ENCODE peak calls at places on chromosomes 11 and 22, in four cellular contexts. One of them, this sample, is unnamed. For H3K36me3, the result is how much of the 10 kb centered on the place peaks cover.

GRCh38 chr11:74838188-74838587 is 89.5 kb downstream of the RNF169 start:
- DNase-seq in MM.1S: no peak
- DNase-seq in spleen: no peak
- DNase-seq in kidney epithelial cell: no peak
- DNase-seq in this sample: no peak

GRCh38 chr22:48313156-48313555 is 1514.5 kb downstream of the BRD1 start:
- DNase-seq in MM.1S: no peak
- DNase-seq in spleen: no peak
- DNase-seq in kidney epithelial cell: no peak
- DNase-seq in this sample: no peak

GRCh38 chr22:25694167-25694907 is 47.7 kb upstream of the MYO18B start:
- DNase-seq in MM.1S: no peak
- DNase-seq in spleen: no peak
- DNase-seq in kidney epithelial cell: no peak
- DNase-seq in this sample: no peak

GRCh38 chr11:74577624-74578396 is 14.6 kb upstream of the POLD3 start:
- DNase-seq in MM.1S: no peak
- DNase-seq in spleen: no peak
- DNase-seq in kidney epithelial cell: no peak
- DNase-seq in this sample: no peak

GRCh38 chr11:17673951-17674350 is 45.4 kb upstream of the MYOD1 start:
- DNase-seq in MM.1S: no peak
- DNase-seq in spleen: no peak
- DNase-seq in kidney epithelial cell: no peak
- DNase-seq in this sample: no peak

GRCh38 chr22:46517255-46517761 is 20.1 kb downstream of the CELSR1 start:
- DNase-seq in MM.1S: no peak
- DNase-seq in spleen: no peak
- DNase-seq in kidney epithelial cell: no peak
- DNase-seq in this sample: no peak

GRCh38 chr11:396511-396947 is 2.5 kb downstream of the PKP3 start:
- DNase-seq in MM.1S: no peak
- DNase-seq in spleen: peak
- DNase-seq in kidney epithelial cell: no peak
- DNase-seq in this sample: no peak

GRCh38 chr11:75583710-75584658 is 21.9 kb downstream of the SERPINH1 start:
- DNase-seq in MM.1S: no peak
- DNase-seq in spleen: peak
- DNase-seq in kidney epithelial cell: no peak
- DNase-seq in this sample: peak

GRCh38 chr22:27808730-27809129 is 7.2 kb upstream of the MN1 start:
- DNase-seq in MM.1S: no peak
- DNase-seq in spleen: no peak
- DNase-seq in kidney epithelial cell: no peak
- DNase-seq in this sample: no peak

GRCh38 chr11:113281052-113281725 is 33.2 kb upstream of the TTC12 start:
- DNase-seq in MM.1S: no peak
- DNase-seq in spleen: no peak
- DNase-seq in kidney epithelial cell: no peak
- DNase-seq in this sample: no peak

GRCh38 chr11:79439893-79440450 is 858 bp downstream of the TENM4 start:
- DNase-seq in MM.1S: no peak
- DNase-seq in spleen: peak
- DNase-seq in kidney epithelial cell: no peak
- DNase-seq in this sample: no peak

GRCh38 chr11:59197990-59198389 is 14.7 kb downstream of the MPEG1 start:
- DNase-seq in MM.1S: no peak
- DNase-seq in spleen: no peak
- DNase-seq in kidney epithelial cell: no peak
- DNase-seq in this sample: no peak

GRCh38 chr11:65107751-65108468 is 3.8 kb upstream of the TM7SF2 start:
- DNase-seq in MM.1S: no peak
- DNase-seq in spleen: peak
- DNase-seq in kidney epithelial cell: no peak
- DNase-seq in this sample: no peak

GRCh38 chr11:78265326-78265725 is 76.6 kb downstream of the USP35 start:
- DNase-seq in MM.1S: no peak
- DNase-seq in spleen: no peak
- DNase-seq in kidney epithelial cell: no peak
- DNase-seq in this sample: no peak

GRCh38 chr11:131776211-131776610 is 405.8 kb downstream of the NTM start:
- DNase-seq in MM.1S: no peak
- DNase-seq in spleen: no peak
- DNase-seq in kidney epithelial cell: no peak
- DNase-seq in this sample: no peak

GRCh38 chr11:86060544-86060943 is 8.3 kb downstream of the PICALM start:
- DNase-seq in MM.1S: no peak
- DNase-seq in spleen: no peak
- DNase-seq in kidney epithelial cell: no peak
- DNase-seq in this sample: no peak

GRCh38 chr22:38867496-38868285 is 4.3 kb downstream of the CBX6 start:
- DNase-seq in MM.1S: no peak
- DNase-seq in spleen: no peak
- DNase-seq in kidney epithelial cell: no peak
- DNase-seq in this sample: no peak

GRCh38 chr11:118310781-118311485 is 6.4 kb downstream of the CD3E start:
- DNase-seq in MM.1S: no peak
- DNase-seq in spleen: no peak
- DNase-seq in kidney epithelial cell: no peak
- DNase-seq in this sample: no peak

GRCh38 chr11:83002047-83002446 is 69.7 kb downstream of the RAB30 start:
- DNase-seq in MM.1S: no peak
- DNase-seq in spleen: no peak
- DNase-seq in kidney epithelial cell: no peak
- DNase-seq in this sample: no peak

GRCh38 chr11:18144243-18144642 is 11.9 kb downstream of the MRGPRX3 start:
- DNase-seq in MM.1S: no peak
- DNase-seq in spleen: no peak
- DNase-seq in kidney epithelial cell: no peak
- DNase-seq in this sample: no peak

GRCh38 chr22:30132290-30132996 is 52.2 kb downstream of the HORMAD2 start:
- DNase-seq in MM.1S: no peak
- DNase-seq in spleen: no peak
- DNase-seq in kidney epithelial cell: no peak
- DNase-seq in this sample: no peak

GRCh38 chr11:6737872-6738466 is 33.8 kb downstream of the OR2AG2 start:
- DNase-seq in MM.1S: peak
- DNase-seq in spleen: no peak
- DNase-seq in kidney epithelial cell: no peak
- DNase-seq in this sample: peak

GRCh38 chr11:30153008-30153407 is 77.8 kb upstream of the FSHB start:
- DNase-seq in MM.1S: no peak
- DNase-seq in spleen: no peak
- DNase-seq in kidney epithelial cell: no peak
- DNase-seq in this sample: no peak

GRCh38 chr11:133679896-133680295 is 147.6 kb upstream of the OPCML start:
- DNase-seq in MM.1S: no peak
- DNase-seq in spleen: no peak
- DNase-seq in kidney epithelial cell: no peak
- DNase-seq in this sample: no peak

GRCh38 chr11:133678211-133678610 is 145.9 kb upstream of the OPCML start:
- DNase-seq in MM.1S: no peak
- DNase-seq in spleen: no peak
- DNase-seq in kidney epithelial cell: no peak
- DNase-seq in this sample: no peak

GRCh38 chr11:133681901-133682300 is 149.6 kb upstream of the OPCML start:
- DNase-seq in MM.1S: no peak
- DNase-seq in spleen: no peak
- DNase-seq in kidney epithelial cell: no peak
- DNase-seq in this sample: no peak
- TF ChIP-seq CTCF in MM.1S: no peak
- TF ChIP-seq CTCF in spleen: no peak
- TF ChIP-seq CTCF in kidney epithelial cell: no peak
- TF ChIP-seq CTCF in this sample: no peak

DNA sequence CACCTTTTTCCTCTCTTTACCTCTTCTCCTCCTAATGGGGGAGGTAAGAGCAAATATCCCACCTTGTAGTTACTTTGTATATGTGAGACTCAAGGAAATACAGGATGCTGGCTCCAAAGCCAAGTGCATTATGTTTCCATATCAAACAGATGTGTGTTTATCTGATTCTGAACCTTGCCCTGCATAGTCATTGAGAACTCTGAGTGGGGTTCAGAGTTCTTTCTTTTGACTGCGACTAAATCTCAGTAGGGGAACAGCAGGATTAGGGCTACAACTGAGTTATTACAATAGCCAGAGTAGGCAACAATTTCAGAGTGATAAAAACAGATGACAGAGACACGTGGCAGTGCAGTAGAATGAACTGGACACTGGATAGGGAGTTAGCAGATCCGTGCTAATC is 34.2 kb upstream of the TLCD5 start:
- DNase-seq in MM.1S: no peak
- DNase-seq in spleen: no peak
- DNase-seq in kidney epithelial cell: no peak
- DNase-seq in this sample: no peak
- H3K36me3 ChIP-seq in MM.1S: under half
- H3K36me3 ChIP-seq in spleen: under half
- H3K36me3 ChIP-seq in kidney epithelial cell: under half
- H3K36me3 ChIP-seq in this sample: under half

DNA sequence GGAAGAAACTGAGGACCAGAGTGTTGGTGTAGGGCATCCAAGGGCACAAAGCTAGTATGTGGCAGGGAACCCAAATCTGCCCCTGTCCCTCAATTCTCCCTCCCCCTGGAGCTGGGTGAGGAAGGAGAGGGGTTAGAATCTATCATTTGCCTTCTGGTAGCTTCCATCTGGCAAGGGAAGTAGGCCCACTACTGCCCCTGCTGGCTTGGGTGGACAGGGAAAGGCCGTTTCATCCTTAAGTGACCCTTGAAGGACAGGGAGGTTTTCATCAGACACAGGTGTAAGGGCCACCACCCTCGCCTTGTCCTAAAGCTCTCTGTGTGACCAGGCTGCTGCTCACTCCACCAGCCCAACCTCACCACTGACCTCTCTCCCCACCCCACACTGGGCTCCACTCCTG is 22.1 kb downstream of the NECTIN1 start:
- DNase-seq in MM.1S: no peak
- DNase-seq in spleen: no peak
- DNase-seq in kidney epithelial cell: no peak
- DNase-seq in this sample: no peak
- TF ChIP-seq CTCF in MM.1S: peak
- TF ChIP-seq CTCF in spleen: no peak
- TF ChIP-seq CTCF in kidney epithelial cell: peak
- TF ChIP-seq CTCF in this sample: no peak

GRCh38 chr11:72840780-72841179 is 26.6 kb downstream of the ATG16L2 start:
- DNase-seq in MM.1S: no peak
- DNase-seq in spleen: no peak
- DNase-seq in kidney epithelial cell: peak
- DNase-seq in this sample: no peak
- H3K36me3 ChIP-seq in MM.1S: under half
- H3K36me3 ChIP-seq in spleen: half or more
- H3K36me3 ChIP-seq in kidney epithelial cell: under half
- H3K36me3 ChIP-seq in this sample: under half

GRCh38 chr11:68021167-68021787 is 9.2 kb upstream of the NDUFS8 start:
- DNase-seq in MM.1S: peak
- DNase-seq in spleen: no peak
- DNase-seq in kidney epithelial cell: no peak
- DNase-seq in this sample: peak

GRCh38 chr11:68019486-68019885 is 9.4 kb downstream of the ALDH3B1 start:
- DNase-seq in MM.1S: no peak
- DNase-seq in spleen: no peak
- DNase-seq in kidney epithelial cell: no peak
- DNase-seq in this sample: no peak

GRCh38 chr11:68018730-68019190 is 8.6 kb downstream of the ALDH3B1 start:
- DNase-seq in MM.1S: no peak
- DNase-seq in spleen: no peak
- DNase-seq in kidney epithelial cell: no peak
- DNase-seq in this sample: no peak

GRCh38 chr11:68022531-68022930 is 8.0 kb upstream of the NDUFS8 start:
- DNase-seq in MM.1S: no peak
- DNase-seq in spleen: no peak
- DNase-seq in kidney epithelial cell: no peak
- DNase-seq in this sample: no peak

GRCh38 chr11:68020575-68020974 is 9.9 kb upstream of the NDUFS8 start:
- DNase-seq in MM.1S: no peak
- DNase-seq in spleen: no peak
- DNase-seq in kidney epithelial cell: no peak
- DNase-seq in this sample: no peak
- TF ChIP-seq CTCF in MM.1S: peak
- TF ChIP-seq CTCF in spleen: no peak
- TF ChIP-seq CTCF in kidney epithelial cell: peak
- TF ChIP-seq CTCF in this sample: peak

This sample was measured in Peyer's patch.